ENCODE peak calls at places on chromosomes 11 and 22, in ten cellular contexts. N, K, Z, R, O, A, H, G, L and E are unnamed samples. For H3K4me1, the result is how much of the 10 kb centered on the place peaks cover.

GRCh38 chr22:31347251-31348008 is 1.3 kb upstream of the PATZ1 start:
- DNase-seq in A (peak), K (peak), G (peak), R (peak), H (peak), L (peak), N (no peak), Z (peak), O (peak), E (no peak)

GRCh38 chr11:96275807-96276594 is 67.0 kb downstream of the MAML2 start:
- DNase-seq in Z (no peak), L (no peak), O (no peak), A (no peak), N (no peak), G (peak), K (no peak), H (no peak), R (no peak), E (no peak)

GRCh38 chr11:118634435-118635236 is 27.2 kb downstream of the PHLDB1 start:
- DNase-seq in A (no peak), N (no peak), K (peak), H (peak), O (no peak), Z (no peak), R (peak), G (peak), L (peak), E (no peak)

GRCh38 chr11:113683481-113684046 is 22.5 kb downstream of the TMPRSS5 start:
- DNase-seq in Z (no peak), R (no peak), A (no peak), O (no peak), K (no peak), L (no peak), G (no peak), H (no peak), N (no peak), E (no peak)

GRCh38 chr22:24128631-24129601 is 52.4 kb upstream of the SUSD2 start:
- DNase-seq in L (no peak), Z (no peak), A (no peak), K (no peak), R (peak), N (no peak), G (no peak), O (no peak), H (no peak), E (no peak)

GRCh38 chr11:122140535-122140934 is 24.5 kb upstream of the BLID start:
- DNase-seq in H (peak), L (no peak), Z (no peak), G (no peak), O (peak), R (no peak), A (no peak), K (no peak), N (no peak), E (no peak)

GRCh38 chr22:48576333-48577013 is 1251.2 kb downstream of the BRD1 start:
- DNase-seq in K (no peak), R (peak), L (no peak), G (peak), Z (no peak), N (no peak), A (no peak), H (no peak), O (no peak), E (no peak)

GRCh38 chr22:32326647-32327046 is 31.0 kb upstream of the RFPL3 start:
- DNase-seq in R (no peak), A (no peak), H (no peak), G (no peak), Z (no peak), K (no peak), N (no peak), L (no peak), O (no peak), E (no peak)

GRCh38 chr11:117823294-117823940 is 1.1 kb downstream of the FXYD2 start:
- DNase-seq in O (peak), H (no peak), K (peak), Z (peak), G (no peak), A (no peak), N (no peak), L (no peak), R (no peak), E (no peak)

GRCh38 chr11:330694-331314 is 10.1 kb upstream of the IFITM3 start:
- DNase-seq in K (no peak), H (no peak), L (no peak), R (no peak), A (no peak), G (no peak), N (no peak), O (no peak), Z (peak), E (no peak)

GRCh38 chr11:65869643-65870306 is 2.8 kb downstream of the EFEMP2 start:
- DNase-seq in H (no peak), Z (no peak), K (no peak), G (no peak), O (no peak), N (no peak), L (no peak), R (peak), A (no peak), E (no peak)
- H3K27ac ChIP-seq in H (no peak), Z (no peak), K (no peak), G (no peak), O (no peak), N (no peak), L (no peak), R (no peak), A (no peak), E (no peak)

DNA sequence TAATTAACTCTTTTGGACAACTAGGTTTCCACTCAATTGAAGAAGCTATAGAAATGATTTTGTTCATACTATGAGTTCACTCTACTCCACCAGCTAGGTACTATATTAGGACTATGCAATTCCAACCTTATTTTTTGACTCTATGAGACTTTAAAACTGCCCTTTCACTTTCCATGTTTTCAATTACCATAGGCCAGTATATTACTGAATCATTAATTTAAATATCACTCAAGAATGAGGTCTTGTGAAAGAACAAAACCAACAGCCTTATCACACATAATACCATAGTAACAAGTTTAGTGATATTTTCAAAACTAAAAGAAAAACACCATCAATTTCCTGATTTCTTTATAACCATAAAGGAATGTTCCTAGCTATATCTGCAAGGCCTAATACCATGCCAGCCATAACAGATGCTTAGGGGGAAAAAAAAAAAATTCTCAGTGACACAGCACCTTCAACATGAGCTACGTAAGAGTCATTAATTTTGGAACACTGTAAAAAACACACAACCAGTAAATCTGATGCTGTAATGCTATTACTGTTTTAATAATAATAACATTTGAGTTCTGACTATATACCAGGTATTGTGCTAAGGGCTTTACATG is 6.1 kb downstream of the DCUN1D5 start:
- DNase-seq in A (no peak), H (no peak), G (no peak), K (no peak), L (no peak), Z (no peak), O (peak), N (no peak), R (no peak), E (no peak)
- TF ChIP-seq CTCF in A (no peak), H (no peak), G (no peak), K (no peak), L (no peak), Z (no peak), O (no peak), N (no peak), R (no peak), E (no peak)

DNA sequence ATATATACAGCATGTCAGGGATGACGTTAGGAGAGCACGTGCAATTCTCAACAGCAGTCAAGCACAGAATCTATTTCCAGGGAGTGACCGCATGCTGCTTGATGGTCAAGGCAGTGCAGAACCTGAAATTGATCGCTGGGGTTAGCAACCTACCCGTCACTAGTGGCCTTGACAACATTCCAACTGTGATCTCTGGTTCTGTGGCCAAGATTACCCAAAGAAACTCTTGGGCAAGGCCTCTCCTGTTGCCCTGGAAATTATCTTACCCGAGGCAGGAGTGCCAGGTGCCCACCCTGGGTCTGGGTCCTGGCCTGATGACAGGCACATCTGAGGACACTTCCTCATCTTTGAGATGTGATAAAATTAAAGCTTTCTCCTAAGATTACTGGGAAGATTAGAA is 2.2 kb downstream of the TM7SF2 start:
- DNase-seq in G (no peak), H (no peak), Z (no peak), N (no peak), L (no peak), K (peak), R (no peak), O (no peak), A (no peak), E (no peak)
- H3K4me1 ChIP-seq in G (under half), H (under half), Z (half or more), N (under half), L (under half), K (under half), R (under half), O (under half), A (half or more), E (half or more)

GRCh38 chr11:72742522-72743320 is 9.5 kb downstream of the ARAP1 start:
- DNase-seq in O (no peak), L (no peak), G (no peak), A (no peak), R (no peak), Z (no peak), H (no peak), K (no peak), N (no peak), E (no peak)
- H3K27ac ChIP-seq in O (no peak), L (no peak), G (peak), A (no peak), R (peak), Z (peak), H (no peak), K (no peak), N (peak), E (peak)

DNA sequence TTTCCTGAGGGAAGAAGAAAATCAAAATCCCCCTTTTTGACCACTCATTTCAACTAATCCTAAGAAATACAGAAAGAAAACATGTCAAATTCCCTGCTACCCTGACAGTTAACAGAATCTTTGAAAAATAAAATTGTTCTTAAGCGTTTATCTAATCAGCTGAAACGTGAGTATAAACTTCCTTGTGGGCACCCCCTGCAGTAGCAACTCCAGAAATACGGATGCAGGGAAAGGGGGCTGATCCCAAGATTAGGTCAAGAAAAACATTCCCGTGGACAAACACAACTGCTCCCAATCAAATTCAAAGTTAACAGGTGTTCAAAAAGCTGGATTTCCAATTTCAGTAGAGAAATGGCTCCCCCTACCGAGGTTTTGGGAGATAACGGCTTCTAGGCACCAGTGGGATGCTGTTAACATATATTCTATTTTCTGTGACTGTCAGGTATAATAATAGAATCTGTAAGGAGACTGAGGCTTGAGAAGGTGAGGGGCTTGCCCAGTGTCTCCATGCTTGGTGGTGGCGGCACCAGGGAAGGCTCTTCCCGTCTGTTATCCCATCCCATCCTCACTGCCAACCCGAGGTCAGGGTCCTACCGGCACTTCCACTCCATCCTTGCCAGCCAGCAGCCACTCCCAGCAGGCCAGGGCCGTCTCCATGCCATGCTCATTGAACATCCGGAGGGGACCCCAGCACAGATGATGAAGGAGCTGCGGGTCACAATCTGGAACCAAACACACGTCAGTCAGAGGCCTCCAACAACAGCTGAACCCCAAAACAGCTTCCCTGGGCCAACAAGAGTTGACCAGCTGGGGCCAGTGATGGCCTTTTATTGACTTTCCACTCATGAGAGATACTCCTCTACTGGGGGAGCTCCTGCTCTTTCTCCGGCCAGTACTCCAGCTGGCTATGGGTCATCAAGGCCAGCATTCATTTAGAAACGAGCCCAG is 32.0 kb upstream of the SERPIND1 start:
- DNase-seq in R (no peak), Z (peak), G (peak), K (no peak), L (no peak), O (peak), N (no peak), H (peak), A (peak), E (no peak)
- TF ChIP-seq CTCF in R (peak), Z (peak), G (peak), K (peak), L (peak), O (peak), N (peak), H (peak), A (peak), E (peak)

GRCh38 chr11:128626913-128627665 is 39.7 kb upstream of the ETS1 start:
- DNase-seq in N (no peak), H (no peak), L (no peak), Z (no peak), O (no peak), K (no peak), R (no peak), G (no peak), A (no peak), E (no peak)
- H3K4me1 ChIP-seq in N (under half), H (under half), L (under half), Z (half or more), O (under half), K (under half), R (half or more), G (under half), A (under half), E (under half)

DNA sequence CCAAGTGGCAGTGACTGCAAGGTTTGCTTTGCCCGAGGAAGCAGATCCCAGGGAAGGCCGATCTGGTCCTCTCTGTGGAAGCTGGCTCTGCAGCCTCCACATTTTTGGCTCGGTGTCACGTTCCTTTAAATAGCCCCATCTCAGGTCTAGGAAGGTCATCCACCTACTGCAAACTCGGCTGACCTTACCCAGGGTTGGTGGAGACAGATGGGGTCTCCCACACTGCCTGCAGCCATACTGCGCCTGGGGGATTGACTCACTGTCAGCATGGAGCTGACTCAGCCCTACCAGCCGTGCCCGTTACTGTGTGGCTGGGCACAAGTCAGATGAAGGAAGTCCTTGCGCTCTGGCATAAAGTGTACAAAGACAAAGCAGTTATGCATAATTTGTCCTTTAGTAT is 16.9 kb downstream of the CDPF1 start:
- DNase-seq in H (peak), L (peak), R (no peak), N (peak), K (peak), O (peak), Z (no peak), A (no peak), G (no peak), E (no peak)
- H3K27ac ChIP-seq in H (no peak), L (peak), R (no peak), N (no peak), K (no peak), O (no peak), Z (no peak), A (no peak), G (no peak), E (no peak)

GRCh38 chr11:64629796-64630562 is 39.0 kb downstream of the SLC22A12 start:
- DNase-seq in K (peak), R (no peak), Z (no peak), H (no peak), L (peak), A (peak), G (peak), N (no peak), O (no peak), E (no peak)
- TF ChIP-seq CTCF in K (no peak), R (no peak), Z (peak), H (no peak), L (no peak), A (peak), G (no peak), N (no peak), O (no peak), E (no peak)

GRCh38 chr11:119880873-119881272 is 151.9 kb upstream of the NECTIN1 start:
- DNase-seq in N (no peak), O (no peak), K (no peak), Z (no peak), A (no peak), G (no peak), R (peak), L (no peak), H (no peak), E (no peak)
- H3K4me1 ChIP-seq in N (under half), O (under half), K (under half), Z (under half), A (under half), G (under half), R (under half), L (under half), H (under half), E (under half)

GRCh38 chr11:64694821-64695365 is 28.1 kb downstream of the NRXN2 start:
- DNase-seq in Z (peak), G (peak), N (no peak), L (no peak), R (no peak), H (no peak), A (no peak), O (no peak), K (no peak), E (no peak)
- H3K27ac ChIP-seq in Z (peak), G (no peak), N (no peak), L (no peak), R (no peak), H (no peak), A (no peak), O (no peak), K (no peak), E (no peak)